ENCODE peak calls at places on chromosomes 13 and 19, in four cellular contexts. One of them, this sample, is unnamed.

GRCh38 chr13:113796948-113797676 is 38.1 kb downstream of the TMEM255B start:
- DNase-seq in activated B cell treated with CpG ODN at 0.5 μM for 24 hours: no peak
- DNase-seq in AG04450: no peak
- DNase-seq in dorsolateral prefrontal cortex: no peak
- DNase-seq in this sample: no peak

GRCh38 chr13:44872751-44873150 is 116.5 kb downstream of the NUFIP1 start:
- DNase-seq in dorsolateral prefrontal cortex: no peak
- DNase-seq in AG04450: no peak
- DNase-seq in activated B cell treated with CpG ODN at 0.5 μM for 24 hours: no peak
- DNase-seq in this sample: no peak

GRCh38 chr19:4444765-4445741 is 12.5 kb downstream of the UBXN6 start:
- DNase-seq in activated B cell treated with CpG ODN at 0.5 μM for 24 hours: no peak
- DNase-seq in dorsolateral prefrontal cortex: no peak
- DNase-seq in AG04450: no peak
- DNase-seq in this sample: no peak

GRCh38 chr19:43532962-43533545 is at the start of gene ZNF575:
- DNase-seq in activated B cell treated with CpG ODN at 0.5 μM for 24 hours: peak
- DNase-seq in AG04450: peak
- DNase-seq in dorsolateral prefrontal cortex: peak
- DNase-seq in this sample: peak

GRCh38 chr13:110409581-110409992 is 102.5 kb downstream of the COL4A2 start:
- DNase-seq in AG04450: no peak
- DNase-seq in dorsolateral prefrontal cortex: no peak
- DNase-seq in activated B cell treated with CpG ODN at 0.5 μM for 24 hours: no peak
- DNase-seq in this sample: no peak

GRCh38 chr13:112726018-112726767 is 36.4 kb downstream of the ATP11A start:
- DNase-seq in AG04450: no peak
- DNase-seq in dorsolateral prefrontal cortex: no peak
- DNase-seq in activated B cell treated with CpG ODN at 0.5 μM for 24 hours: no peak
- DNase-seq in this sample: no peak

GRCh38 chr13:34107814-34108213 is 289.9 kb downstream of the RFC3 start:
- DNase-seq in AG04450: no peak
- DNase-seq in dorsolateral prefrontal cortex: no peak
- DNase-seq in activated B cell treated with CpG ODN at 0.5 μM for 24 hours: no peak
- DNase-seq in this sample: no peak

GRCh38 chr13:23902975-23903905 is 5.9 kb upstream of the C1QTNF9B start:
- DNase-seq in activated B cell treated with CpG ODN at 0.5 μM for 24 hours: no peak
- DNase-seq in AG04450: no peak
- DNase-seq in dorsolateral prefrontal cortex: no peak
- DNase-seq in this sample: no peak

GRCh38 chr13:114219406-114219805 is 15.3 kb upstream of the CDC16 start:
- DNase-seq in AG04450: no peak
- DNase-seq in activated B cell treated with CpG ODN at 0.5 μM for 24 hours: no peak
- DNase-seq in dorsolateral prefrontal cortex: no peak
- DNase-seq in this sample: no peak

GRCh38 chr13:26695891-26696311 is 64.7 kb downstream of the GPR12 start:
- DNase-seq in dorsolateral prefrontal cortex: no peak
- DNase-seq in activated B cell treated with CpG ODN at 0.5 μM for 24 hours: no peak
- DNase-seq in AG04450: no peak
- DNase-seq in this sample: no peak

GRCh38 chr13:60095300-60095699 is 68.4 kb downstream of the DIAPH3 start:
- DNase-seq in dorsolateral prefrontal cortex: no peak
- DNase-seq in activated B cell treated with CpG ODN at 0.5 μM for 24 hours: no peak
- DNase-seq in AG04450: no peak
- DNase-seq in this sample: no peak

GRCh38 chr19:2616741-2617392 is 85.6 kb downstream of the GNG7 start:
- DNase-seq in activated B cell treated with CpG ODN at 0.5 μM for 24 hours: no peak
- DNase-seq in dorsolateral prefrontal cortex: no peak
- DNase-seq in AG04450: no peak
- DNase-seq in this sample: no peak

GRCh38 chr13:111048387-111048786 is 66.7 kb upstream of the ARHGEF7 start:
- DNase-seq in dorsolateral prefrontal cortex: no peak
- DNase-seq in activated B cell treated with CpG ODN at 0.5 μM for 24 hours: no peak
- DNase-seq in AG04450: no peak
- DNase-seq in this sample: no peak

GRCh38 chr13:76289558-76289957 is 596.6 kb downstream of the KCTD12 start:
- DNase-seq in AG04450: no peak
- DNase-seq in dorsolateral prefrontal cortex: no peak
- DNase-seq in activated B cell treated with CpG ODN at 0.5 μM for 24 hours: no peak
- DNase-seq in this sample: no peak

GRCh38 chr13:75135325-75135825 is 346.6 kb downstream of the TBC1D4 start:
- DNase-seq in activated B cell treated with CpG ODN at 0.5 μM for 24 hours: no peak
- DNase-seq in AG04450: peak
- DNase-seq in dorsolateral prefrontal cortex: no peak
- DNase-seq in this sample: no peak

GRCh38 chr13:74452176-74452575 is 318.0 kb upstream of the KLF12 start:
- DNase-seq in dorsolateral prefrontal cortex: no peak
- DNase-seq in activated B cell treated with CpG ODN at 0.5 μM for 24 hours: no peak
- DNase-seq in AG04450: no peak
- DNase-seq in this sample: no peak

GRCh38 chr13:76350399-76350798 is 535.8 kb downstream of the KCTD12 start:
- DNase-seq in dorsolateral prefrontal cortex: no peak
- DNase-seq in activated B cell treated with CpG ODN at 0.5 μM for 24 hours: no peak
- DNase-seq in AG04450: no peak
- DNase-seq in this sample: no peak

GRCh38 chr13:57631607-57632275 is at the start of gene PCDH17:
- DNase-seq in activated B cell treated with CpG ODN at 0.5 μM for 24 hours: no peak
- DNase-seq in dorsolateral prefrontal cortex: peak
- DNase-seq in AG04450: no peak
- DNase-seq in this sample: peak

GRCh38 chr19:13966684-13967128 is 14.4 kb downstream of the DCAF15 start:
- DNase-seq in activated B cell treated with CpG ODN at 0.5 μM for 24 hours: no peak
- DNase-seq in dorsolateral prefrontal cortex: no peak
- DNase-seq in AG04450: no peak
- DNase-seq in this sample: no peak

GRCh38 chr19:51157265-51157664 is 15.2 kb downstream of the SIGLEC7 start:
- DNase-seq in AG04450: no peak
- DNase-seq in activated B cell treated with CpG ODN at 0.5 μM for 24 hours: no peak
- DNase-seq in dorsolateral prefrontal cortex: no peak
- DNase-seq in this sample: no peak

GRCh38 chr13:32284927-32285632 is 30.1 kb downstream of the ZAR1L start:
- DNase-seq in AG04450: no peak
- DNase-seq in dorsolateral prefrontal cortex: no peak
- DNase-seq in activated B cell treated with CpG ODN at 0.5 μM for 24 hours: no peak
- DNase-seq in this sample: no peak

GRCh38 chr19:4362871-4363545 is 19.6 kb downstream of the MPND start:
- DNase-seq in activated B cell treated with CpG ODN at 0.5 μM for 24 hours: no peak
- DNase-seq in AG04450: no peak
- DNase-seq in dorsolateral prefrontal cortex: no peak
- DNase-seq in this sample: no peak

GRCh38 chr19:15633122-15633521 is 7.6 kb upstream of the CYP4F3 start:
- DNase-seq in activated B cell treated with CpG ODN at 0.5 μM for 24 hours: no peak
- DNase-seq in AG04450: no peak
- DNase-seq in dorsolateral prefrontal cortex: no peak
- DNase-seq in this sample: no peak

GRCh38 chr19:426725-427445 is 17.9 kb upstream of the C2CD4C start:
- DNase-seq in dorsolateral prefrontal cortex: peak
- DNase-seq in AG04450: no peak
- DNase-seq in activated B cell treated with CpG ODN at 0.5 μM for 24 hours: no peak
- DNase-seq in this sample: no peak

GRCh38 chr13:114104626-114105350 is 27.6 kb downstream of the RASA3 start:
- DNase-seq in AG04450: no peak
- DNase-seq in activated B cell treated with CpG ODN at 0.5 μM for 24 hours: no peak
- DNase-seq in dorsolateral prefrontal cortex: peak
- DNase-seq in this sample: no peak

GRCh38 chr13:64912141-64912540 is 2318.0 kb downstream of the PCDH9 start:
- DNase-seq in dorsolateral prefrontal cortex: no peak
- DNase-seq in activated B cell treated with CpG ODN at 0.5 μM for 24 hours: no peak
- DNase-seq in AG04450: peak
- DNase-seq in this sample: no peak

GRCh38 chr13:113176292-113176691 is 17.8 kb downstream of the PROZ start:
- DNase-seq in dorsolateral prefrontal cortex: no peak
- DNase-seq in activated B cell treated with CpG ODN at 0.5 μM for 24 hours: no peak
- DNase-seq in AG04450: no peak
- DNase-seq in this sample: no peak

GRCh38 chr13:101576452-101576851 is 124.0 kb downstream of the ITGBL1 start:
- DNase-seq in AG04450: peak
- DNase-seq in dorsolateral prefrontal cortex: no peak
- DNase-seq in activated B cell treated with CpG ODN at 0.5 μM for 24 hours: no peak
- DNase-seq in this sample: no peak

GRCh38 chr13:27004866-27005265 is 166.7 kb downstream of the USP12 start:
- DNase-seq in activated B cell treated with CpG ODN at 0.5 μM for 24 hours: no peak
- DNase-seq in dorsolateral prefrontal cortex: no peak
- DNase-seq in AG04450: no peak
- DNase-seq in this sample: no peak

GRCh38 chr13:106232680-106233079 is 302.8 kb downstream of the EFNB2 start:
- DNase-seq in dorsolateral prefrontal cortex: no peak
- DNase-seq in activated B cell treated with CpG ODN at 0.5 μM for 24 hours: no peak
- DNase-seq in AG04450: no peak
- DNase-seq in this sample: no peak

GRCh38 chr13:28707629-28708427 is 10.9 kb downstream of the SLC46A3 start:
- DNase-seq in AG04450: peak
- DNase-seq in dorsolateral prefrontal cortex: no peak
- DNase-seq in activated B cell treated with CpG ODN at 0.5 μM for 24 hours: no peak
- DNase-seq in this sample: no peak

GRCh38 chr19:14339741-14340140 is 41.5 kb upstream of the ADGRE5 start:
- DNase-seq in AG04450: no peak
- DNase-seq in dorsolateral prefrontal cortex: no peak
- DNase-seq in activated B cell treated with CpG ODN at 0.5 μM for 24 hours: no peak
- DNase-seq in this sample: no peak

GRCh38 chr13:83618966-83619365 is 263.3 kb downstream of the SLITRK1 start:
- DNase-seq in AG04450: no peak
- DNase-seq in activated B cell treated with CpG ODN at 0.5 μM for 24 hours: no peak
- DNase-seq in dorsolateral prefrontal cortex: no peak
- DNase-seq in this sample: no peak

GRCh38 chr19:3056454-3057016 is 5.8 kb downstream of the TLE5 start:
- DNase-seq in dorsolateral prefrontal cortex: no peak
- DNase-seq in activated B cell treated with CpG ODN at 0.5 μM for 24 hours: no peak
- DNase-seq in AG04450: no peak
- DNase-seq in this sample: no peak

GRCh38 chr13:91349992-91350911 is 2.8 kb downstream of the MIR17HG start:
- DNase-seq in dorsolateral prefrontal cortex: no peak
- DNase-seq in activated B cell treated with CpG ODN at 0.5 μM for 24 hours: no peak
- DNase-seq in AG04450: no peak
- DNase-seq in this sample: no peak

GRCh38 chr13:29125145-29125933 is 305.2 kb downstream of the MTUS2 start:
- DNase-seq in dorsolateral prefrontal cortex: no peak
- DNase-seq in activated B cell treated with CpG ODN at 0.5 μM for 24 hours: no peak
- DNase-seq in AG04450: no peak
- DNase-seq in this sample: no peak

GRCh38 chr19:30256510-30256850 is 115.7 kb upstream of the ZNF536 start:
- DNase-seq in activated B cell treated with CpG ODN at 0.5 μM for 24 hours: no peak
- DNase-seq in dorsolateral prefrontal cortex: no peak
- DNase-seq in AG04450: no peak
- DNase-seq in this sample: no peak

GRCh38 chr13:72205773-72206172 is 338.8 kb upstream of the DACH1 start:
- DNase-seq in AG04450: no peak
- DNase-seq in dorsolateral prefrontal cortex: no peak
- DNase-seq in activated B cell treated with CpG ODN at 0.5 μM for 24 hours: no peak
- DNase-seq in this sample: no peak

GRCh38 chr19:45899253-45899652 is 3.2 kb downstream of the MYPOP start:
- DNase-seq in dorsolateral prefrontal cortex: no peak
- DNase-seq in AG04450: no peak
- DNase-seq in activated B cell treated with CpG ODN at 0.5 μM for 24 hours: no peak
- DNase-seq in this sample: no peak

GRCh38 chr19:54803410-54803809 is at the start of gene KIR2DL4:
- DNase-seq in activated B cell treated with CpG ODN at 0.5 μM for 24 hours: no peak
- DNase-seq in dorsolateral prefrontal cortex: no peak
- DNase-seq in AG04450: no peak
- DNase-seq in this sample: no peak

DNA sequence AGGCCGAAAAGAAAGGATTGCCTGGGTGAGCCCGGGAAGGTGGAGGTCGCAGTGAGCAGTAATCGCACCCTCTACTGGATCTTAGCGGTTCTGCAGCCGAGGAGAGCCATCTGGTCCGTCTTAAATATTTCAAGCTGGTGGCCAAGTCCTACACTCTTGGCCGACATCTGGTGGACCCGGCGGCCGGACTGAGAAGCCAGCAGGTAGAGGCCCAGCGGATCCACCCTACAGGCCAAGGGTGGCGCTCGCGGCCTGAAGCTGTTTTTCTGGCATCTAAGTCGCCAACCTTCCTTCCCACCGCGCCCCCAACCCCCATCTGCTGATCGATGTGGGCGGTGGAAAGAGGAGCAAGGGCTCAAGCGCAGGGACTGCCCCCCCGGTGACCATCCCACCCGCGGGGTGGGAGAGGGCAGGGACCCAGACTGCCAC is 46.5 kb upstream of the ZNF730 start:
- DNase-seq in AG04450: no peak
- DNase-seq in dorsolateral prefrontal cortex: no peak
- DNase-seq in activated B cell treated with CpG ODN at 0.5 μM for 24 hours: no peak
- DNase-seq in this sample: no peak
- TF ChIP-seq CTCF in AG04450: peak
- TF ChIP-seq CTCF in dorsolateral prefrontal cortex: no peak
- TF ChIP-seq CTCF in activated B cell treated with CpG ODN at 0.5 μM for 24 hours: no peak
- TF ChIP-seq CTCF in this sample: no peak

GRCh38 chr19:33064117-33064777 is 441 bp downstream of the RHPN2 start:
- DNase-seq in dorsolateral prefrontal cortex: no peak
- DNase-seq in activated B cell treated with CpG ODN at 0.5 μM for 24 hours: peak
- DNase-seq in AG04450: no peak
- DNase-seq in this sample: peak
- TF ChIP-seq CTCF in dorsolateral prefrontal cortex: no peak
- TF ChIP-seq CTCF in activated B cell treated with CpG ODN at 0.5 μM for 24 hours: no peak
- TF ChIP-seq CTCF in AG04450: peak
- TF ChIP-seq CTCF in this sample: peak

GRCh38 chr19:6354098-6354674 is 7.1 kb upstream of the CLPP start:
- DNase-seq in AG04450: no peak
- DNase-seq in dorsolateral prefrontal cortex: no peak
- DNase-seq in activated B cell treated with CpG ODN at 0.5 μM for 24 hours: no peak
- DNase-seq in this sample: no peak
- TF ChIP-seq CTCF in AG04450: peak
- TF ChIP-seq CTCF in dorsolateral prefrontal cortex: peak
- TF ChIP-seq CTCF in activated B cell treated with CpG ODN at 0.5 μM for 24 hours: no peak
- TF ChIP-seq CTCF in this sample: peak

GRCh38 chr13:42498521-42498920 is 75.4 kb upstream of the TNFSF11 start:
- DNase-seq in dorsolateral prefrontal cortex: no peak
- DNase-seq in activated B cell treated with CpG ODN at 0.5 μM for 24 hours: no peak
- DNase-seq in AG04450: no peak
- DNase-seq in this sample: no peak
- TF ChIP-seq CTCF in dorsolateral prefrontal cortex: no peak
- TF ChIP-seq CTCF in activated B cell treated with CpG ODN at 0.5 μM for 24 hours: no peak
- TF ChIP-seq CTCF in AG04450: no peak
- TF ChIP-seq CTCF in this sample: no peak

DNA sequence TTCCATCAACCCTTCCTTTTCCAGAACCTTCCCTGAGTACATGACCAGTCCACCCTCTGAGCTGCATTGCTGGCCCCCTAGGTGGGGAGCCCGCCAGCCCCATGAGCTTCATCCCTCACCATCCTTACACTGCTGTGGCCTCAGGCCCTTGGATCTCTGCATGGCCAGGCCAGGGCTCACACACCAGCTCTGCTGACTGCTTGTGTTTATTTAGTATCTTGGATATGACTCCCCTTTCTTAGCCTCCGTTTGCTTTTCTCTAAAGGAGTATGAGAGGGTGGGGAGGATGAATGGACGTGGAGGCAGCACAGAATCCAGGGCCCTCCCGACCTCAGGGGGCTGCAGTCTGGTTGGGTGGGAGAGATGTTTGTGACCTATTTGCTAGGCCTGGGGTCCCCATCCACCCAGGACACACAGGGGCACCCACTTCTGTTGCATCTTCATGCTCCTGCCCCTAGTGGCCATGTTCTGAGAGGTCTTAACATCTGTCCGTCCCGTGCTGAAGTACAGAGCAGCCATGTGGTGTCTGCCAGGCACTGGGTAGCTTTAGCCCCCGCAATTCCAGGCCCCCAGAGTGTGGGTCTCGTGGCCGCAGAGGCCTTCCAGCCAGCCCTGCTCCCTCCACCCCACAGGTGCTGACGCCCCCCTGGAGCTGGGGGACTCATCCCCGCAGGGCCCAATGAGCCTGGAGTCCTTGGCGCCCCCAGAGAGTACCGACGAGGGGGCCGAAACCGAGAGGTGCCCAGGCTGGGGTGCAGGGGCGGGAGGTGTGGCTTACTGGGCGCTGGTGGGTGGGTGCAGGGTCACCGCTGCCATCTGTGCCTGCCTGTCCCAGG is 13.0 kb downstream of the ARHGEF1 start:
- DNase-seq in dorsolateral prefrontal cortex: no peak
- DNase-seq in activated B cell treated with CpG ODN at 0.5 μM for 24 hours: no peak
- DNase-seq in AG04450: no peak
- DNase-seq in this sample: no peak
- TF ChIP-seq CTCF in dorsolateral prefrontal cortex: no peak
- TF ChIP-seq CTCF in activated B cell treated with CpG ODN at 0.5 μM for 24 hours: no peak
- TF ChIP-seq CTCF in AG04450: peak
- TF ChIP-seq CTCF in this sample: peak